ENCODE peak calls at places on chromosomes 5 and 9, in ten cellular contexts. R is stimulated activated CD4-positive, alpha-beta T cell treated with anti-CD3 and anti-CD28 coated beads, Interleukin-12 subunit alpha, Interleukin-12 subunit beta, amount 100 ng/mL, for 48 hours; N is WTC11; Z is activated gamma-delta T cell; B is mesothelial cell of epicardium; Y is cardiac fibroblast; J is A172; D is NCI-H2081 treated with DMSO at 0.1 percent for 48 hours; E is Ammon's horn; G is adrenal gland. K is an unnamed sample.

GRCh38 chr9:81724242-81724889 is 35.0 kb upstream of the TLE1 start:
- DNase-seq in Z (no peak), R (no peak), E (no peak), N (no peak), D (no peak), G (peak; percentile 45), J (no peak), Y (peak; percentile 3), B (no peak), K (no peak)

GRCh38 chr5:67511911-67512310 is 315.3 kb upstream of the CD180 start:
- DNase-seq in R (no peak), G (no peak), N (no peak), E (no peak), D (no peak), J (no peak), Y (no peak), B (no peak), Z (no peak), K (no peak)

GRCh38 chr9:75010570-75010969 is 17.5 kb downstream of the CARNMT1 start:
- DNase-seq in R (no peak), J (no peak), B (no peak), D (no peak), Z (no peak), G (no peak), E (no peak), N (no peak), Y (no peak), K (no peak)

GRCh38 chr5:107670927-107671741 is at the start of gene EFNA5:
- DNase-seq in N (peak; percentile 57), E (peak; percentile 17), Y (peak; percentile 55), R (no peak), Z (peak; percentile 13), B (peak; percentile 36), J (no peak), D (no peak), G (peak; percentile 57), K (peak; percentile 24)

GRCh38 chr9:8857330-8858249 is 1058.0 kb upstream of the DMAC1 start:
- DNase-seq in Y (peak; percentile 38), D (no peak), R (no peak), N (peak; percentile 77), E (peak; percentile 90), J (no peak), B (no peak), Z (no peak), G (peak; percentile 53), K (no peak)

GRCh38 chr9:118364266-118365075 is 660.3 kb downstream of the TLR4 start:
- DNase-seq in Z (no peak), Y (no peak), G (no peak), D (no peak), N (no peak), E (no peak), J (no peak), R (no peak), B (no peak), K (no peak)

GRCh38 chr5:1874348-1874747 is 8.4 kb downstream of the IRX4 start:
- DNase-seq in G (no peak), Z (no peak), D (no peak), J (no peak), E (no peak), Y (no peak), R (no peak), N (no peak), B (no peak), K (no peak)

GRCh38 chr9:128431207-128431606 is 10.6 kb downstream of the CERCAM start:
- DNase-seq in J (no peak), N (no peak), E (no peak), Z (no peak), Y (no peak), B (no peak), D (no peak), G (no peak), R (no peak), K (no peak)

GRCh38 chr9:96619491-96620154 is at the start of gene CDC14B:
- DNase-seq in D (peak; percentile 34), G (peak; percentile 98), R (peak; percentile 62), Y (peak; percentile 88), Z (peak; percentile 25), B (peak; percentile 86), N (peak; percentile 96), E (peak; percentile 90), J (peak; percentile 95), K (peak; percentile 24)

GRCh38 chr9:75962186-75963036 is 71.9 kb downstream of the PCSK5 start:
- DNase-seq in N (no peak), E (peak; percentile 47), Z (no peak), B (no peak), G (no peak), Y (peak; percentile 20), R (no peak), J (peak; percentile 2), D (no peak), K (no peak)

GRCh38 chr9:128495804-128496417 is 8.6 kb upstream of the GLE1 start:
- DNase-seq in Y (no peak), E (no peak), J (no peak), Z (no peak), B (no peak), R (no peak), D (no peak), G (no peak), N (peak; percentile 20), K (no peak)

GRCh38 chr9:1637401-1637800 is 377.7 kb upstream of the SMARCA2 start:
- DNase-seq in B (no peak), Y (no peak), G (no peak), J (no peak), Z (no peak), R (no peak), E (no peak), D (no peak), N (peak; percentile 14), K (no peak)

GRCh38 chr5:128615578-128615977 is 77.5 kb upstream of the FBN2 start:
- DNase-seq in J (no peak), D (no peak), Y (no peak), E (no peak), B (no peak), R (no peak), Z (no peak), G (no peak), N (no peak), K (no peak)

GRCh38 chr5:56669534-56670483 is 145.5 kb upstream of the MAP3K1 start:
- DNase-seq in Z (no peak), B (no peak), Y (peak; percentile 41), J (no peak), D (no peak), G (peak; percentile 76), R (peak; percentile 33), N (peak; percentile 38), E (peak; percentile 50), K (peak; percentile 48)

GRCh38 chr5:148583421-148583965 is 70.8 kb downstream of the HTR4 start:
- DNase-seq in Z (no peak), D (no peak), B (no peak), G (no peak), J (peak; percentile 50), E (no peak), Y (no peak), R (no peak), N (no peak), K (no peak)